ENCODE peak calls at places on chromosomes 7 and 10, in ten cellular contexts. V, N, E, X, Z, G, J, P, R and U are unnamed samples.

GRCh38 chr10:8221481-8221880 is 167.0 kb downstream of the GATA3 start:
- DNase-seq in V (no peak), N (no peak), E (no peak), X (no peak), Z (no peak), G (no peak), J (no peak), P (no peak), R (no peak), U (no peak)

GRCh38 chr7:47758546-47758945 is 176.6 kb upstream of the TNS3 start:
- DNase-seq in V (no peak), N (no peak), E (no peak), X (no peak), Z (no peak), G (no peak), J (no peak), P (no peak), R (no peak), U (no peak)

GRCh38 chr10:114859227-114859626 is 37.6 kb downstream of the FHIP2A start:
- DNase-seq in V (no peak), N (no peak), E (no peak), X (no peak), Z (no peak), G (no peak), J (no peak), P (no peak), R (peak), U (no peak)

GRCh38 chr7:139159900-139160675 is 50.6 kb upstream of the ZC3HAV1 start:
- DNase-seq in V (no peak), N (no peak), E (no peak), X (no peak), Z (no peak), G (no peak), J (no peak), P (no peak), R (no peak), U (no peak)

GRCh38 chr7:107860241-107860961 is 30.6 kb upstream of the DLD start:
- DNase-seq in V (no peak), N (no peak), E (no peak), X (no peak), Z (no peak), G (no peak), J (no peak), P (no peak), R (no peak), U (no peak)

GRCh38 chr10:74871595-74872382 is 45.4 kb downstream of the KAT6B start:
- DNase-seq in V (no peak), N (no peak), E (peak), X (no peak), Z (no peak), G (no peak), J (no peak), P (no peak), R (no peak), U (no peak)

GRCh38 chr7:27314111-27314510 is 71.5 kb downstream of the EVX1 start:
- DNase-seq in V (no peak), N (no peak), E (no peak), X (no peak), Z (no peak), G (no peak), J (no peak), P (no peak), R (no peak), U (no peak)

GRCh38 chr7:101486764-101487458 is 124.2 kb downstream of the COL26A1 start:
- DNase-seq in V (no peak), N (peak), E (no peak), X (no peak), Z (no peak), G (no peak), J (no peak), P (no peak), R (no peak), U (no peak)

GRCh38 chr7:117839507-117839906 is 33.7 kb downstream of the CTTNBP2 start:
- DNase-seq in V (no peak), N (no peak), E (peak), X (no peak), Z (no peak), G (no peak), J (no peak), P (no peak), R (no peak), U (no peak)

GRCh38 chr10:30431435-30431911 is 2.5 kb upstream of the MAP3K8 start:
- DNase-seq in V (no peak), N (no peak), E (peak), X (no peak), Z (no peak), G (no peak), J (no peak), P (no peak), R (peak), U (no peak)

GRCh38 chr7:5478568-5479045 is 55.0 kb upstream of the TNRC18 start:
- DNase-seq in V (no peak), N (no peak), E (no peak), X (no peak), Z (no peak), G (no peak), J (no peak), P (no peak), R (no peak), U (peak)

GRCh38 chr10:71743099-71743838 is 23.7 kb upstream of the C10orf105 start:
- DNase-seq in V (no peak), N (no peak), E (no peak), X (no peak), Z (no peak), G (no peak), J (no peak), P (no peak), R (no peak), U (no peak)

GRCh38 chr10:67045404-67045803 is 119.6 kb downstream of the LRRTM3 start:
- DNase-seq in V (no peak), N (no peak), E (no peak), X (no peak), Z (no peak), G (no peak), J (no peak), P (no peak), R (no peak), U (no peak)

GRCh38 chr7:40329601-40330153 is 194.9 kb downstream of the SUGCT start:
- DNase-seq in V (peak), N (no peak), E (peak), X (no peak), Z (no peak), G (peak), J (no peak), P (no peak), R (no peak), U (peak)

GRCh38 chr10:63206997-63207952 is 74.1 kb downstream of the NRBF2 start:
- DNase-seq in V (no peak), N (no peak), E (peak), X (no peak), Z (no peak), G (peak), J (no peak), P (no peak), R (peak), U (no peak)

GRCh38 chr7:134892002-134892693 is 94.2 kb upstream of the AGBL3 start:
- DNase-seq in V (no peak), N (no peak), E (no peak), X (no peak), Z (no peak), G (no peak), J (no peak), P (no peak), R (no peak), U (no peak)

GRCh38 chr7:31883761-31884164 is 186.4 kb downstream of the PDE1C start:
- DNase-seq in V (no peak), N (no peak), E (peak), X (no peak), Z (no peak), G (no peak), J (no peak), P (no peak), R (no peak), U (no peak)

GRCh38 chr10:73855413-73855812 is 18.9 kb downstream of the CAMK2G start:
- DNase-seq in V (no peak), N (no peak), E (no peak), X (no peak), Z (no peak), G (no peak), J (no peak), P (no peak), R (no peak), U (no peak)

GRCh38 chr10:33137356-33138007 is 179.5 kb upstream of the ITGB1 start:
- DNase-seq in V (no peak), N (no peak), E (no peak), X (no peak), Z (no peak), G (no peak), J (no peak), P (peak), R (no peak), U (no peak)

GRCh38 chr10:1359599-1359955 is 303.4 kb downstream of the WDR37 start:
- DNase-seq in V (no peak), N (no peak), E (no peak), X (no peak), Z (no peak), G (no peak), J (no peak), P (peak), R (no peak), U (no peak)

GRCh38 chr7:144656960-144657359 is 178.9 kb downstream of the TPK1 start:
- DNase-seq in V (no peak), N (peak), E (peak), X (no peak), Z (no peak), G (no peak), J (no peak), P (no peak), R (no peak), U (no peak)

GRCh38 chr7:98133181-98133580 is 26.5 kb downstream of the LMTK2 start:
- DNase-seq in V (no peak), N (no peak), E (peak), X (no peak), Z (no peak), G (no peak), J (no peak), P (no peak), R (no peak), U (no peak)

GRCh38 chr7:95686109-95686508 is 86.2 kb upstream of the DYNC1I1 start:
- DNase-seq in V (peak), N (peak), E (peak), X (no peak), Z (no peak), G (no peak), J (no peak), P (no peak), R (peak), U (peak)

GRCh38 chr7:134546903-134547737 is 1.8 kb upstream of the AKR1B15 start:
- DNase-seq in V (peak), N (peak), E (no peak), X (peak), Z (peak), G (peak), J (peak), P (no peak), R (peak), U (peak)

GRCh38 chr7:18626717-18627116 is 131.2 kb downstream of the HDAC9 start:
- DNase-seq in V (no peak), N (no peak), E (no peak), X (no peak), Z (no peak), G (no peak), J (no peak), P (no peak), R (no peak), U (no peak)

GRCh38 chr10:36943534-36943933 is 181.9 kb upstream of the ANKRD30A start:
- DNase-seq in V (no peak), N (no peak), E (no peak), X (no peak), Z (no peak), G (no peak), J (no peak), P (no peak), R (no peak), U (no peak)

GRCh38 chr10:61978965-61979364 is 77.5 kb downstream of the ARID5B start:
- DNase-seq in V (no peak), N (no peak), E (no peak), X (no peak), Z (no peak), G (no peak), J (no peak), P (no peak), R (no peak), U (no peak)

GRCh38 chr7:118259115-118259514 is 34.6 kb downstream of the ANKRD7 start:
- DNase-seq in V (no peak), N (no peak), E (no peak), X (no peak), Z (no peak), G (no peak), J (no peak), P (no peak), R (no peak), U (no peak)

GRCh38 chr10:24477925-24478324 is 245.8 kb downstream of the ARHGAP21 start:
- DNase-seq in V (no peak), N (no peak), E (no peak), X (no peak), Z (no peak), G (no peak), J (no peak), P (no peak), R (no peak), U (no peak)

GRCh38 chr7:85806321-85806720 is 619.5 kb upstream of the SEMA3D start:
- DNase-seq in V (no peak), N (peak), E (no peak), X (no peak), Z (no peak), G (no peak), J (no peak), P (no peak), R (no peak), U (no peak)

GRCh38 chr7:81499262-81500116 is 270.4 kb downstream of the HGF start:
- DNase-seq in V (peak), N (no peak), E (peak), X (no peak), Z (no peak), G (peak), J (no peak), P (no peak), R (peak), U (peak)

GRCh38 chr10:113960617-113961260 is 82.9 kb upstream of the ADRB1 start:
- DNase-seq in V (peak), N (no peak), E (peak), X (no peak), Z (peak), G (no peak), J (peak), P (no peak), R (no peak), U (no peak)

GRCh38 chr7:15463801-15464761 is 97.7 kb downstream of the AGMO start:
- DNase-seq in V (no peak), N (no peak), E (no peak), X (no peak), Z (no peak), G (no peak), J (no peak), P (no peak), R (no peak), U (no peak)

GRCh38 chr10:51765284-51765971 is 66.0 kb upstream of the CSTF2T start:
- DNase-seq in V (no peak), N (no peak), E (no peak), X (no peak), Z (no peak), G (no peak), J (no peak), P (no peak), R (no peak), U (no peak)